ENCODE peak calls at places on chromosomes 16 and 17, in five cellular contexts. One of them, this sample, is unnamed.

GRCh38 chr16:50390914-50391700 is 22.3 kb upstream of the BRD7 start:
- DNase-seq in nephron progenitor cell: no peak
- DNase-seq in prostate gland: no peak
- DNase-seq in CD4-positive, alpha-beta T cell: no peak
- DNase-seq in CD8-positive, alpha-beta T cell: no peak
- DNase-seq in this sample: no peak

GRCh38 chr16:48194828-48195566 is 39.2 kb upstream of the ABCC12 start:
- DNase-seq in nephron progenitor cell: no peak
- DNase-seq in prostate gland: peak; percentile 77
- DNase-seq in CD4-positive, alpha-beta T cell: no peak
- DNase-seq in CD8-positive, alpha-beta T cell: no peak
- DNase-seq in this sample: no peak

GRCh38 chr17:80941743-80942211 is 49.9 kb upstream of the CHMP6 start:
- DNase-seq in nephron progenitor cell: no peak
- DNase-seq in prostate gland: no peak
- DNase-seq in CD4-positive, alpha-beta T cell: no peak
- DNase-seq in CD8-positive, alpha-beta T cell: no peak
- DNase-seq in this sample: no peak

GRCh38 chr16:48161906-48162305 is 6.1 kb upstream of the ABCC12 start:
- DNase-seq in nephron progenitor cell: no peak
- DNase-seq in prostate gland: no peak
- DNase-seq in CD4-positive, alpha-beta T cell: no peak
- DNase-seq in CD8-positive, alpha-beta T cell: no peak
- DNase-seq in this sample: no peak

GRCh38 chr16:31008154-31008950 is 2.1 kb downstream of the STX1B start:
- DNase-seq in nephron progenitor cell: no peak
- DNase-seq in prostate gland: no peak
- DNase-seq in CD4-positive, alpha-beta T cell: no peak
- DNase-seq in CD8-positive, alpha-beta T cell: no peak
- DNase-seq in this sample: no peak

GRCh38 chr17:77214743-77215142 is 74.0 kb downstream of the SEC14L1 start:
- DNase-seq in nephron progenitor cell: peak; percentile 40
- DNase-seq in prostate gland: no peak
- DNase-seq in CD4-positive, alpha-beta T cell: no peak
- DNase-seq in CD8-positive, alpha-beta T cell: no peak
- DNase-seq in this sample: no peak

GRCh38 chr16:31461921-31462804 is 2.9 kb downstream of the ARMC5 start:
- DNase-seq in nephron progenitor cell: no peak
- DNase-seq in prostate gland: no peak
- DNase-seq in CD4-positive, alpha-beta T cell: no peak
- DNase-seq in CD8-positive, alpha-beta T cell: no peak
- DNase-seq in this sample: no peak

GRCh38 chr17:80361495-80362220 is 53.3 kb upstream of the ENDOV start:
- DNase-seq in nephron progenitor cell: peak; percentile 41
- DNase-seq in prostate gland: no peak
- DNase-seq in CD4-positive, alpha-beta T cell: peak; percentile 16
- DNase-seq in CD8-positive, alpha-beta T cell: no peak
- DNase-seq in this sample: no peak

GRCh38 chr17:78528541-78528940 is 48.7 kb downstream of the DNAH17 start:
- DNase-seq in nephron progenitor cell: no peak
- DNase-seq in prostate gland: no peak
- DNase-seq in CD4-positive, alpha-beta T cell: no peak
- DNase-seq in CD8-positive, alpha-beta T cell: no peak
- DNase-seq in this sample: no peak

GRCh38 chr16:47317465-47318240 is 143.2 kb downstream of the ITFG1 start:
- DNase-seq in nephron progenitor cell: no peak
- DNase-seq in prostate gland: no peak
- DNase-seq in CD4-positive, alpha-beta T cell: no peak
- DNase-seq in CD8-positive, alpha-beta T cell: no peak
- DNase-seq in this sample: no peak

GRCh38 chr16:89973235-89973634 is 24.7 kb downstream of the DEF8 start:
- DNase-seq in nephron progenitor cell: no peak
- DNase-seq in prostate gland: no peak
- DNase-seq in CD4-positive, alpha-beta T cell: no peak
- DNase-seq in CD8-positive, alpha-beta T cell: no peak
- DNase-seq in this sample: no peak

GRCh38 chr16:89971495-89972243 is 23.1 kb downstream of the DEF8 start:
- DNase-seq in nephron progenitor cell: no peak
- DNase-seq in prostate gland: no peak
- DNase-seq in CD4-positive, alpha-beta T cell: no peak
- DNase-seq in CD8-positive, alpha-beta T cell: no peak
- DNase-seq in this sample: no peak

GRCh38 chr16:89973654-89974335 is 25.2 kb downstream of the DEF8 start:
- DNase-seq in nephron progenitor cell: no peak
- DNase-seq in prostate gland: no peak
- DNase-seq in CD4-positive, alpha-beta T cell: no peak
- DNase-seq in CD8-positive, alpha-beta T cell: no peak
- DNase-seq in this sample: no peak

GRCh38 chr16:89974860-89975259 is 26.3 kb downstream of the DEF8 start:
- DNase-seq in nephron progenitor cell: no peak
- DNase-seq in prostate gland: no peak
- DNase-seq in CD4-positive, alpha-beta T cell: no peak
- DNase-seq in CD8-positive, alpha-beta T cell: no peak
- DNase-seq in this sample: no peak

DNA sequence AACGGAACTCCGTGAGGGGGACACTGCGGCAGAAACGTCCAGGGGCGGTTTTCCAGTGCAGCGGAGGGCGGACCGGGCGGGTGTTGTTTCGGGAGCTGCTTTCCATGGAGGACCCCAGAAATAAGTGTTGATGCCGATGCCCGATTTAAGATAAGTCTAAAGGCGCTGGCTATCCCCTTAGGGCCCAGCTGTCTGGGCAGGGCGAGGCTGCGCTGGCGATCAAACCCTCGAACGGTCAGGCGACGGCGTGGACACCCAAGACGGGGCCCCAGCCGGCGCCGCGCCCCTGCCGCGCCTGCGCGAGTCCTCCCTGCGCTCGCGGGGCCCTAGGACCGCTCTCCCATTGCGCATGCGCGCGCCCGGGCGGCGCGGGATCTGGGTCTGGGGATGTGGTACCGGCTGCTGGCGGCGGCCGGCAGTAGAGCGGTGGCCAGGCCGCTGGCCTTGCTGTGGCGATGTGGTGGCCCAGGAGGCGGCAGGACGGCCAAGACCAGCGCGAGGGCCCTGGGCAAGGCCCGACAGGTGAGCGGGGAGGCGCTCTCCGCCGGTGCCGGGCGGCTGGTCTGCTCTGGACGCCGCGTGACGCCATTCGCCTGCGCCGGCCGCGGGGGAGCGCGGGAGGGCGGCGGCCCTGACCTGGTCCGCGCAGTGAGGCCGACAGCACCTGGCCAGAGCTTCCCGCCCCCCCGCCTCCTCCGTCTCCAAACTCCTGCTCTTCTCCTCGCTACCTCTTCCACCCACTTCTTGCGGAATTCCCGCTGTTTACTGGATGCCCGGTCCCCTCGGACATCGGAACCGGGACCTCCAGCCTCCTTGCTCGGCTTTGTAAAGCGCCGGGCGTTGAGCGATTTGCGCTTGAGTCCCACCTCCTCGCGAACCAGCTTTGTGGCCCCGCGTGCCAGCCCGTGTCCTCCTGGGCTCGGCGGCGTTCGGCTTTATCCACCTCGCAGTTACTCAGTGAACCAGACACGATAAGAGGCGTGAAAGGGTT is 24.0 kb downstream of the DEF8 start:
- DNase-seq in nephron progenitor cell: peak; percentile 90
- DNase-seq in prostate gland: peak; percentile 86
- DNase-seq in CD4-positive, alpha-beta T cell: peak; percentile 85
- DNase-seq in CD8-positive, alpha-beta T cell: peak; percentile 86
- DNase-seq in this sample: peak; percentile 94
- TF ChIP-seq CTCF in nephron progenitor cell: no peak
- TF ChIP-seq CTCF in prostate gland: peak; percentile 8
- TF ChIP-seq CTCF in CD4-positive, alpha-beta T cell: no peak
- TF ChIP-seq CTCF in CD8-positive, alpha-beta T cell: no peak
- TF ChIP-seq CTCF in this sample: no peak

GRCh38 chr16:56517206-56517605 is 2.6 kb downstream of the BBS2 start:
- DNase-seq in nephron progenitor cell: no peak
- DNase-seq in prostate gland: no peak
- DNase-seq in CD4-positive, alpha-beta T cell: no peak
- DNase-seq in CD8-positive, alpha-beta T cell: no peak
- DNase-seq in this sample: no peak

GRCh38 chr16:56512025-56512424 is 7.8 kb downstream of the BBS2 start:
- DNase-seq in nephron progenitor cell: no peak
- DNase-seq in prostate gland: no peak
- DNase-seq in CD4-positive, alpha-beta T cell: no peak
- DNase-seq in CD8-positive, alpha-beta T cell: no peak
- DNase-seq in this sample: no peak

GRCh38 chr16:56514845-56515244 is 5.0 kb downstream of the BBS2 start:
- DNase-seq in nephron progenitor cell: no peak
- DNase-seq in prostate gland: no peak
- DNase-seq in CD4-positive, alpha-beta T cell: no peak
- DNase-seq in CD8-positive, alpha-beta T cell: no peak
- DNase-seq in this sample: no peak

GRCh38 chr16:56515665-56516064 is 4.2 kb downstream of the BBS2 start:
- DNase-seq in nephron progenitor cell: no peak
- DNase-seq in prostate gland: no peak
- DNase-seq in CD4-positive, alpha-beta T cell: no peak
- DNase-seq in CD8-positive, alpha-beta T cell: no peak
- DNase-seq in this sample: no peak

GRCh38 chr16:56513972-56514371 is 5.9 kb downstream of the BBS2 start:
- DNase-seq in nephron progenitor cell: no peak
- DNase-seq in prostate gland: peak; percentile 66
- DNase-seq in CD4-positive, alpha-beta T cell: peak; percentile 22
- DNase-seq in CD8-positive, alpha-beta T cell: peak; percentile 9
- DNase-seq in this sample: no peak
- TF ChIP-seq CTCF in nephron progenitor cell: peak; percentile 24
- TF ChIP-seq CTCF in prostate gland: peak; percentile 84
- TF ChIP-seq CTCF in CD4-positive, alpha-beta T cell: peak; percentile 75
- TF ChIP-seq CTCF in CD8-positive, alpha-beta T cell: peak; percentile 80
- TF ChIP-seq CTCF in this sample: no peak

GRCh38 chr16:19400709-19401108 is 17.0 kb upstream of the TMC5 start:
- DNase-seq in nephron progenitor cell: no peak
- DNase-seq in prostate gland: no peak
- DNase-seq in CD4-positive, alpha-beta T cell: no peak
- DNase-seq in CD8-positive, alpha-beta T cell: no peak
- DNase-seq in this sample: no peak
- TF ChIP-seq CTCF in nephron progenitor cell: no peak
- TF ChIP-seq CTCF in prostate gland: no peak
- TF ChIP-seq CTCF in CD4-positive, alpha-beta T cell: no peak
- TF ChIP-seq CTCF in CD8-positive, alpha-beta T cell: no peak
- TF ChIP-seq CTCF in this sample: no peak

GRCh38 chr17:39939588-39940419 is 12.3 kb downstream of the LRRC3C start:
- DNase-seq in nephron progenitor cell: no peak
- DNase-seq in prostate gland: no peak
- DNase-seq in CD4-positive, alpha-beta T cell: no peak
- DNase-seq in CD8-positive, alpha-beta T cell: no peak
- DNase-seq in this sample: no peak
- TF ChIP-seq CTCF in nephron progenitor cell: peak; percentile 24
- TF ChIP-seq CTCF in prostate gland: no peak
- TF ChIP-seq CTCF in CD4-positive, alpha-beta T cell: no peak
- TF ChIP-seq CTCF in CD8-positive, alpha-beta T cell: no peak
- TF ChIP-seq CTCF in this sample: no peak

GRCh38 chr16:85296859-85297698 is 184.8 kb upstream of the CIBAR2 start:
- DNase-seq in nephron progenitor cell: peak; percentile 61
- DNase-seq in prostate gland: no peak
- DNase-seq in CD4-positive, alpha-beta T cell: peak; percentile 46
- DNase-seq in CD8-positive, alpha-beta T cell: peak; percentile 41
- DNase-seq in this sample: no peak
- TF ChIP-seq CTCF in nephron progenitor cell: peak; percentile 54
- TF ChIP-seq CTCF in prostate gland: peak; percentile 49
- TF ChIP-seq CTCF in CD4-positive, alpha-beta T cell: peak; percentile 80
- TF ChIP-seq CTCF in CD8-positive, alpha-beta T cell: peak; percentile 83
- TF ChIP-seq CTCF in this sample: no peak

GRCh38 chr16:84105948-84106740 is 10.6 kb downstream of the MBTPS1 start:
- DNase-seq in nephron progenitor cell: no peak
- DNase-seq in prostate gland: no peak
- DNase-seq in CD4-positive, alpha-beta T cell: no peak
- DNase-seq in CD8-positive, alpha-beta T cell: no peak
- DNase-seq in this sample: no peak
- TF ChIP-seq CTCF in nephron progenitor cell: no peak
- TF ChIP-seq CTCF in prostate gland: no peak
- TF ChIP-seq CTCF in CD4-positive, alpha-beta T cell: no peak
- TF ChIP-seq CTCF in CD8-positive, alpha-beta T cell: no peak
- TF ChIP-seq CTCF in this sample: no peak

This sample was measured in activated B cell treated with CpG ODN at 0.5 μM for 24 hours.